ENCODE peak calls at places on chromosomes 5 and 9, in nine cellular contexts. O is activated naive CD4-positive, alpha-beta T cell treated with Interleukin-2 at 50 U/mL for 16 hours; B is stimulated activated CD8-positive, alpha-beta memory T cell treated with anti-CD3 and anti-CD28 coated beads, Interleukin-2, amount 100 ng/mL, for 1 hour; W is tibial nerve; V is dorsolateral prefrontal cortex; G is LoVo; Y is naive B cell; X is T follicular helper cell; D is GM13977. J is an unnamed sample.

GRCh38 chr9:76136986-76137385 is 246.5 kb downstream of the PCSK5 start:
- DNase-seq in X (no peak), W (no peak), G (peak), V (no peak), D (no peak), O (no peak), Y (no peak), B (no peak), J (no peak)

GRCh38 chr5:73234156-73234555 is 61.2 kb downstream of the TMEM174 start:
- DNase-seq in W (no peak), V (no peak), X (no peak), B (no peak), Y (no peak), G (no peak), D (no peak), O (no peak), J (no peak)

GRCh38 chr5:149937610-149938009 is 7.0 kb downstream of the PDE6A start:
- DNase-seq in W (no peak), V (no peak), B (no peak), X (no peak), Y (no peak), D (no peak), G (peak), O (no peak), J (no peak)

GRCh38 chr9:18499987-18500386 is 26.0 kb downstream of the ADAMTSL1 start:
- DNase-seq in V (no peak), Y (no peak), X (no peak), G (no peak), D (no peak), B (no peak), O (no peak), W (no peak), J (no peak)

GRCh38 chr9:95406114-95406513 is 88.6 kb upstream of the FANCC start:
- DNase-seq in G (no peak), V (no peak), W (peak), Y (no peak), X (no peak), O (no peak), D (no peak), B (no peak), J (no peak)

GRCh38 chr9:134454386-134454978 is 128.2 kb downstream of the RXRA start:
- DNase-seq in W (no peak), Y (no peak), V (no peak), D (no peak), O (no peak), G (no peak), X (no peak), B (no peak), J (no peak)

GRCh38 chr5:131789765-131790164 is 7.1 kb downstream of the FNIP1 start:
- DNase-seq in O (no peak), B (no peak), Y (no peak), D (no peak), V (no peak), X (no peak), W (no peak), G (no peak), J (no peak)

GRCh38 chr5:106940986-106941385 is 729.8 kb downstream of the EFNA5 start:
- DNase-seq in V (no peak), O (no peak), G (peak), W (no peak), X (no peak), D (no peak), Y (no peak), B (no peak), J (no peak)

GRCh38 chr9:112325127-112325526 is 8.3 kb downstream of the PTBP3 start:
- DNase-seq in D (no peak), O (no peak), X (no peak), Y (no peak), W (no peak), V (no peak), G (no peak), B (no peak), J (no peak)

GRCh38 chr5:164600166-164600715 is 1094.8 kb downstream of the MAT2B start:
- DNase-seq in G (no peak), X (no peak), D (no peak), W (no peak), B (no peak), V (no peak), Y (no peak), O (no peak), J (no peak)

GRCh38 chr9:98890256-98890655 is 53.5 kb upstream of the COL15A1 start:
- DNase-seq in Y (no peak), W (no peak), V (no peak), B (no peak), X (no peak), O (no peak), G (no peak), D (no peak), J (no peak)

GRCh38 chr9:126773004-126773607 is 31.7 kb upstream of the ZBTB43 start:
- DNase-seq in B (no peak), O (no peak), Y (no peak), W (no peak), G (no peak), X (no peak), V (no peak), D (no peak), J (no peak)

GRCh38 chr5:81755320-81755719 is 4.4 kb upstream of the SSBP2 start:
- DNase-seq in O (no peak), X (no peak), Y (no peak), B (no peak), W (peak), D (no peak), G (peak), V (no peak), J (no peak)

J was measured in NCI-H524 treated with DMSO at 0.1 percent for 48 hours.